ENCODE peak calls at places on chromosomes 13 and 19, in eight cellular contexts. B, M, S, Q, H, J, Y and V are unnamed samples.

GRCh38 chr19:18649371-18650047 is 12.7 kb downstream of the KLHL26 start:
- DNase-seq in Y (no peak), J (peak; percentile 62), H (no peak), B (peak; percentile 90), Q (peak; percentile 83), S (no peak), M (no peak), V (no peak)

GRCh38 chr19:19134687-19135158 is 3.6 kb downstream of the TMEM161A start:
- DNase-seq in J (peak; percentile 86), Y (no peak), H (peak; percentile 25), S (no peak), B (no peak), M (no peak), Q (peak; percentile 86), V (no peak)

GRCh38 chr19:47704656-47705055 is 8.6 kb upstream of the EHD2 start:
- DNase-seq in Q (no peak), S (no peak), M (no peak), H (no peak), B (peak; percentile 37), Y (no peak), J (no peak), V (no peak)

GRCh38 chr19:5081441-5082161 is 112.7 kb downstream of the KDM4B start:
- DNase-seq in H (no peak), M (no peak), B (no peak), S (no peak), Q (no peak), J (no peak), Y (no peak), V (no peak)

GRCh38 chr19:30781519-30781918 is 409.3 kb downstream of the ZNF536 start:
- DNase-seq in S (no peak), H (no peak), M (no peak), Q (no peak), J (no peak), B (no peak), Y (no peak), V (no peak)

GRCh38 chr19:16400911-16401675 is 70.7 kb downstream of the EPS15L1 start:
- DNase-seq in Y (no peak), M (no peak), J (no peak), B (peak; percentile 68), Q (no peak), H (no peak), S (no peak), V (no peak)

GRCh38 chr19:53102701-53103140 is 501 bp downstream of the ZNF160 start:
- DNase-seq in B (peak; percentile 84), H (peak; percentile 37), M (peak; percentile 6), S (no peak), Q (peak; percentile 36), J (no peak), Y (peak; percentile 14), V (no peak)

GRCh38 chr19:3961007-3961406 is 9.9 kb downstream of the DAPK3 start:
- DNase-seq in J (no peak), B (no peak), Q (no peak), Y (no peak), H (no peak), S (no peak), M (no peak), V (no peak)

GRCh38 chr19:50333235-50333736 is 4.1 kb upstream of the KCNC3 start:
- DNase-seq in H (peak; percentile 92), Y (peak; percentile 39), M (peak; percentile 76), B (peak; percentile 98), J (peak; percentile 96), S (peak; percentile 72), Q (peak; percentile 88), V (no peak)

GRCh38 chr13:41611385-41611784 is 154.0 kb downstream of the RGCC start:
- DNase-seq in S (no peak), Q (no peak), B (no peak), M (no peak), Y (no peak), H (no peak), J (no peak), V (no peak)

GRCh38 chr19:1232652-1233360 is 5.0 kb downstream of the CBARP start:
- DNase-seq in J (no peak), M (no peak), H (no peak), S (no peak), B (peak; percentile 97), Y (peak; percentile 58), Q (no peak), V (peak; percentile 5)

GRCh38 chr19:10961073-10961762 is 388 bp downstream of the SMARCA4 start:
- DNase-seq in H (peak; percentile 31), J (peak; percentile 57), M (no peak), Y (peak; percentile 36), B (peak; percentile 82), S (peak; percentile 57), Q (peak; percentile 33), V (peak; percentile 83)

GRCh38 chr13:102907886-102908515 is 62.2 kb downstream of the ERCC5 start:
- DNase-seq in S (no peak), J (no peak), B (no peak), Y (no peak), H (no peak), M (no peak), Q (no peak), V (no peak)

GRCh38 chr13:28568286-28568685 is 73.4 kb upstream of the FLT1 start:
- DNase-seq in Y (no peak), B (no peak), J (no peak), Q (peak; percentile 71), M (no peak), S (no peak), H (peak; percentile 38), V (peak; percentile 74)

GRCh38 chr13:53007872-53008271 is 20.7 kb upstream of the OLFM4 start:
- DNase-seq in Q (no peak), H (no peak), B (no peak), J (no peak), S (no peak), Y (no peak), M (no peak), V (no peak)

GRCh38 chr13:97120976-97121375 is 101.2 kb upstream of the MBNL2 start:
- DNase-seq in Y (no peak), B (no peak), H (no peak), S (no peak), M (no peak), Q (no peak), J (no peak), V (no peak)

GRCh38 chr13:89832827-89833226 is 1514.7 kb upstream of the MIR17HG start:
- DNase-seq in Q (no peak), B (no peak), S (no peak), M (no peak), Y (peak; percentile 47), H (no peak), J (no peak), V (no peak)

GRCh38 chr13:32040052-32040642 is 8.6 kb downstream of the FRY start:
- DNase-seq in H (no peak), S (no peak), Q (no peak), Y (no peak), M (no peak), J (no peak), B (no peak), V (peak; percentile 43)

GRCh38 chr19:40799558-40800338 is 757 bp downstream of the EGLN2 start:
- DNase-seq in S (peak; percentile 24), H (peak; percentile 10), Q (peak; percentile 80), B (no peak), J (no peak), Y (peak; percentile 17), M (no peak), V (peak; percentile 76)

GRCh38 chr19:34217952-34218817 is 36.2 kb upstream of the GARRE1 start:
- DNase-seq in H (peak; percentile 54), J (no peak), B (peak; percentile 86), Y (peak; percentile 87), M (peak; percentile 19), Q (no peak), S (peak; percentile 87), V (peak; percentile 97)

GRCh38 chr19:33156354-33156753 is 24.4 kb downstream of the WDR88 start:
- DNase-seq in Q (no peak), Y (no peak), B (no peak), M (no peak), H (no peak), S (no peak), J (no peak), V (peak; percentile 23)

GRCh38 chr19:56594783-56595547 is at the start of gene ZNF71:
- DNase-seq in Q (peak; percentile 92), B (peak; percentile 99), Y (peak; percentile 81), S (peak; percentile 91), H (peak; percentile 90), J (peak; percentile 93), M (peak; percentile 70), V (peak; percentile 96)

GRCh38 chr13:75445717-75446529 is 36.0 kb downstream of the TBC1D4 start:
- DNase-seq in J (no peak), B (no peak), Y (no peak), Q (no peak), S (peak; percentile 8), M (no peak), H (no peak), V (peak; percentile 49)

GRCh38 chr13:25783076-25783475 is 268.7 kb downstream of the SHISA2 start:
- DNase-seq in S (no peak), M (no peak), B (no peak), H (no peak), J (no peak), Y (no peak), Q (no peak), V (no peak)

GRCh38 chr13:60583911-60584753 is 187.1 kb downstream of the TDRD3 start:
- DNase-seq in M (no peak), H (no peak), Y (no peak), B (peak; percentile 82), Q (no peak), S (no peak), J (peak; percentile 93), V (peak; percentile 93)

GRCh38 chr19:19606021-19606420 is 12.5 kb downstream of the PBX4 start:
- DNase-seq in Q (no peak), H (no peak), B (peak; percentile 64), Y (no peak), S (no peak), M (no peak), J (no peak), V (no peak)

GRCh38 chr19:49497047-49497789 is 984 bp downstream of the RPS11 start:
- DNase-seq in M (no peak), Q (peak; percentile 56), Y (peak; percentile 42), H (peak; percentile 74), S (peak; percentile 37), J (peak; percentile 54), B (peak; percentile 94), V (peak; percentile 93)

GRCh38 chr13:48161530-48162179 is 66.8 kb upstream of the MED4 start:
- DNase-seq in S (no peak), B (no peak), M (no peak), H (no peak), J (no peak), Q (peak; percentile 57), Y (no peak), V (peak; percentile 85)

GRCh38 chr19:43751466-43752220 is 3.1 kb downstream of the SMG9 start:
- DNase-seq in M (no peak), J (no peak), H (no peak), Q (no peak), S (no peak), B (peak; percentile 77), Y (no peak), V (no peak)

GRCh38 chr19:6217752-6218403 is 61.9 kb downstream of the MLLT1 start:
- DNase-seq in H (no peak), Y (no peak), S (no peak), J (no peak), B (peak; percentile 65), Q (no peak), M (no peak), V (no peak)